ENCODE peak calls at places on chromosome 2, in four cellular contexts. One of them, this sample, is unnamed.

GRCh38 chr2:199455533-199456382 is 2.0 kb downstream of the SATB2 start:
- DNase-seq in amygdala: no peak
- DNase-seq in lower lobe of right lung: peak; percentile 50
- DNase-seq in astrocyte of the hippocampus: peak; percentile 75
- DNase-seq in this sample: peak; percentile 64

GRCh38 chr2:234410526-234410925 is 86.4 kb downstream of the ARL4C start:
- DNase-seq in amygdala: no peak
- DNase-seq in lower lobe of right lung: no peak
- DNase-seq in astrocyte of the hippocampus: no peak
- DNase-seq in this sample: no peak

GRCh38 chr2:69177063-69177771 is 164.2 kb downstream of the ANTXR1 start:
- DNase-seq in astrocyte of the hippocampus: peak; percentile 65
- DNase-seq in amygdala: peak; percentile 28
- DNase-seq in lower lobe of right lung: peak; percentile 70
- DNase-seq in this sample: no peak

GRCh38 chr2:200809506-200810251 is 2.0 kb upstream of the BZW1 start:
- DNase-seq in astrocyte of the hippocampus: no peak
- DNase-seq in amygdala: no peak
- DNase-seq in lower lobe of right lung: no peak
- DNase-seq in this sample: no peak

GRCh38 chr2:164205347-164205746 is 415.9 kb downstream of the GRB14 start:
- DNase-seq in lower lobe of right lung: no peak
- DNase-seq in astrocyte of the hippocampus: peak; percentile 38
- DNase-seq in amygdala: no peak
- DNase-seq in this sample: no peak

GRCh38 chr2:62653582-62654422 is 51.7 kb upstream of the EHBP1 start:
- DNase-seq in astrocyte of the hippocampus: no peak
- DNase-seq in amygdala: no peak
- DNase-seq in lower lobe of right lung: no peak
- DNase-seq in this sample: no peak

GRCh38 chr2:60519259-60519863 is 34.1 kb downstream of the BCL11A start:
- DNase-seq in lower lobe of right lung: no peak
- DNase-seq in astrocyte of the hippocampus: peak; percentile 65
- DNase-seq in amygdala: no peak
- DNase-seq in this sample: no peak

GRCh38 chr2:128435576-128436497 is 117.2 kb upstream of the HS6ST1 start:
- DNase-seq in astrocyte of the hippocampus: no peak
- DNase-seq in lower lobe of right lung: no peak
- DNase-seq in amygdala: no peak
- DNase-seq in this sample: no peak

GRCh38 chr2:177464549-177464948 is 72.0 kb downstream of the AGPS start:
- DNase-seq in lower lobe of right lung: no peak
- DNase-seq in astrocyte of the hippocampus: peak; percentile 39
- DNase-seq in amygdala: no peak
- DNase-seq in this sample: no peak

GRCh38 chr2:44926957-44927356 is 14.5 kb upstream of the SIX3 start:
- DNase-seq in astrocyte of the hippocampus: no peak
- DNase-seq in lower lobe of right lung: no peak
- DNase-seq in amygdala: no peak
- DNase-seq in this sample: no peak

GRCh38 chr2:109387221-109387735 is 226.5 kb downstream of the SEPTIN10 start:
- DNase-seq in astrocyte of the hippocampus: no peak
- DNase-seq in lower lobe of right lung: peak; percentile 12
- DNase-seq in amygdala: no peak
- DNase-seq in this sample: no peak

GRCh38 chr2:33812707-33813106 is 213.6 kb upstream of the FAM98A start:
- DNase-seq in amygdala: no peak
- DNase-seq in astrocyte of the hippocampus: no peak
- DNase-seq in lower lobe of right lung: no peak
- DNase-seq in this sample: no peak

GRCh38 chr2:14516844-14517243 is 115.7 kb upstream of the LRATD1 start:
- DNase-seq in amygdala: no peak
- DNase-seq in astrocyte of the hippocampus: peak; percentile 46
- DNase-seq in lower lobe of right lung: no peak
- DNase-seq in this sample: no peak

GRCh38 chr2:74552914-74553811 is 579 bp downstream of the LOXL3 start:
- DNase-seq in lower lobe of right lung: no peak
- DNase-seq in amygdala: peak; percentile 31
- DNase-seq in astrocyte of the hippocampus: peak; percentile 53
- DNase-seq in this sample: no peak

GRCh38 chr2:71850306-71850801 is 297.3 kb downstream of the CYP26B1 start:
- DNase-seq in lower lobe of right lung: no peak
- DNase-seq in amygdala: no peak
- DNase-seq in astrocyte of the hippocampus: no peak
- DNase-seq in this sample: no peak

GRCh38 chr2:72041638-72042111 is 106.0 kb downstream of the CYP26B1 start:
- DNase-seq in astrocyte of the hippocampus: no peak
- DNase-seq in lower lobe of right lung: no peak
- DNase-seq in amygdala: no peak
- DNase-seq in this sample: no peak

GRCh38 chr2:108906403-108907077 is 82.5 kb downstream of the EDAR start:
- DNase-seq in astrocyte of the hippocampus: no peak
- DNase-seq in amygdala: no peak
- DNase-seq in lower lobe of right lung: no peak
- DNase-seq in this sample: no peak